ENCODE peak calls at places on chromosomes 5 and 9, in six cellular contexts. S, H, X, A, P and G are unnamed samples.

GRCh38 chr9:93091453-93092081 is 4.5 kb upstream of the CARD19 start:
- DNase-seq in S (peak), X (no peak), A (peak), P (no peak), H (peak), G (peak)

GRCh38 chr9:88694625-88695024 is 159.6 kb downstream of the NXNL2 start:
- DNase-seq in X (no peak), H (no peak), P (no peak), A (no peak), S (peak), G (peak)

GRCh38 chr5:153147891-153148623 is 342.4 kb upstream of the GRIA1 start:
- DNase-seq in P (no peak), X (peak), A (peak), H (peak), S (peak), G (peak)

GRCh38 chr9:20491612-20492011 is 130.7 kb downstream of the MLLT3 start:
- DNase-seq in X (no peak), H (no peak), A (no peak), S (no peak), P (no peak), G (no peak)

GRCh38 chr5:34627794-34628193 is 28.3 kb upstream of the RAI14 start:
- DNase-seq in S (peak), H (peak), X (no peak), A (no peak), P (no peak), G (peak)

GRCh38 chr9:108662090-108662875 is 193.5 kb downstream of the ACTL7B start:
- DNase-seq in S (no peak), X (no peak), A (no peak), P (no peak), H (no peak), G (no peak)

GRCh38 chr9:93630806-93631411 is 54.5 kb downstream of the PHF2 start:
- DNase-seq in A (no peak), H (no peak), P (no peak), X (no peak), S (no peak), G (no peak)

GRCh38 chr5:57677235-57677634 is 194.6 kb upstream of the ACTBL2 start:
- DNase-seq in X (no peak), H (no peak), P (no peak), A (no peak), S (no peak), G (no peak)

GRCh38 chr9:92746567-92747458 is 17.8 kb downstream of the BICD2 start:
- DNase-seq in P (no peak), X (no peak), S (peak), A (no peak), H (no peak), G (no peak)

GRCh38 chr5:172284275-172284971 is 859 bp upstream of the UBTD2 start:
- DNase-seq in P (peak), S (no peak), H (no peak), A (no peak), X (no peak), G (no peak)

GRCh38 chr9:111917201-111917600 is 20.6 kb downstream of the UGCG start:
- DNase-seq in P (no peak), A (no peak), H (no peak), S (no peak), X (peak), G (no peak)
- H3K4me3 ChIP-seq in P (no peak), A (no peak), H (no peak), S (no peak), X (no peak), G (no peak)

DNA sequence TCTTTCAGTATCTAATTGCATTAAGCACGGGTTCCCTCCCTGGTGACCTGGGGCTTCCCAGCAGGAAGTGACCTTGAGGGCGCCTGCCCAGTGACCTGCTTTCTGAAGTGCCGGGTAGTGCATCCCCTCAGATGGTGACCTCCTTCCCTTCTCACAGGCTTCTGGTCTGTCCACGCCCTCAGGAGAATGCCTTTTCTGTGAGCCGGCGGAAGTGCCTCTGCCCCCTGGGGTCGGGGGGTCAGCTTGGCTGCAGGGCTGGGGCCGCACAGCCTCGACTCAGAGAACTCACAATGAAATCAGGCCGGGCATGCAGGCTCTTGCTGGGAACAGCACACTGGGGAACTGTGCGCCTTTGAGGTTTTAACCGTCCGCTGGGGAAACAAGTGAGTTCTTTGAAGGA is 124.5 kb upstream of the PHYKPL start:
- DNase-seq in P (no peak), H (no peak), A (no peak), S (no peak), X (peak), G (no peak)
- H3K4me3 ChIP-seq in P (no peak), H (no peak), A (no peak), S (no peak), X (no peak), G (no peak)

GRCh38 chr5:31663519-31663918 is 24.6 kb downstream of the PDZD2 start:
- DNase-seq in S (no peak), A (no peak), P (peak), X (no peak), H (no peak), G (no peak)
- H3K4me3 ChIP-seq in S (no peak), A (no peak), P (no peak), X (no peak), H (no peak), G (no peak)

GRCh38 chr9:21558079-21558478 is 76.0 kb upstream of the IFNE start:
- DNase-seq in A (no peak), X (no peak), S (no peak), P (no peak), H (no peak), G (no peak)
- H3K4me3 ChIP-seq in A (peak), X (no peak), S (peak), P (no peak), H (peak), G (peak)